ENCODE peak calls at places on chromosome 2, in four cellular contexts. C is mammary epithelial cell, X is brain microvascular endothelial cell, F is hepatocyte. L is an unnamed sample.

GRCh38 chr2:37625781-37626548 is 45.5 kb downstream of the CDC42EP3 start:
- DNase-seq in X (no peak), C (no peak), F (no peak), L (no peak)

GRCh38 chr2:164898475-164898874 is 56.9 kb downstream of the SLC38A11 start:
- DNase-seq in F (peak; percentile 62), X (peak; percentile 97), C (no peak), L (no peak)

GRCh38 chr2:101109451-101110140 is 41.6 kb downstream of the TBC1D8 start:
- DNase-seq in F (no peak), X (no peak), C (no peak), L (no peak)

GRCh38 chr2:196587739-196588138 is 51.8 kb upstream of the CCDC150 start:
- DNase-seq in C (no peak), X (no peak), F (no peak), L (no peak)

GRCh38 chr2:126857502-126857901 is 41.2 kb upstream of the TEX51 start:
- DNase-seq in F (no peak), C (no peak), X (no peak), L (no peak)

GRCh38 chr2:133569416-133569815 is 1.2 kb upstream of the NCKAP5 start:
- DNase-seq in C (no peak), F (no peak), X (no peak), L (no peak)

GRCh38 chr2:158931577-158931976 is 36.9 kb upstream of the TANC1 start:
- DNase-seq in C (peak; percentile 62), X (peak; percentile 80), F (no peak), L (no peak)

GRCh38 chr2:162106146-162106551 is 32.1 kb upstream of the DPP4 start:
- DNase-seq in F (no peak), X (no peak), C (peak; percentile 48), L (no peak)

GRCh38 chr2:95231723-95232122 is 24.4 kb downstream of the ZNF892 start:
- DNase-seq in F (peak; percentile 55), C (peak; percentile 57), X (peak; percentile 44), L (peak; percentile 54)

GRCh38 chr2:159904565-159905281 is 106.7 kb upstream of the CD302 start:
- DNase-seq in C (no peak), F (peak; percentile 80), X (no peak), L (no peak)

GRCh38 chr2:43818761-43819160 is 19.9 kb downstream of the ABCG5 start:
- DNase-seq in C (no peak), F (peak; percentile 75), X (peak; percentile 71), L (no peak)

GRCh38 chr2:71224457-71224856 is 2.4 kb downstream of the PAIP2B start:
- DNase-seq in C (no peak), X (no peak), F (no peak), L (no peak)

GRCh38 chr2:44277541-44277940 is 2.3 kb downstream of the SLC3A1 start:
- DNase-seq in X (no peak), C (no peak), F (no peak), L (no peak)

GRCh38 chr2:234249873-234250272 is 199.4 kb downstream of the SPP2 start:
- DNase-seq in C (peak; percentile 96), X (peak; percentile 54), F (no peak), L (peak; percentile 84)

GRCh38 chr2:180910831-180911665 is 69.4 kb upstream of the UBE2E3 start:
- DNase-seq in C (peak; percentile 3), F (no peak), X (no peak), L (no peak)

GRCh38 chr2:160427629-160428424 is 65.8 kb downstream of the RBMS1 start:
- DNase-seq in F (no peak), X (peak; percentile 63), C (peak; percentile 49), L (no peak)

GRCh38 chr2:116718451-116718850 is 1096.0 kb upstream of the DDX18 start:
- DNase-seq in F (no peak), C (no peak), X (no peak), L (no peak)

GRCh38 chr2:233314180-233314579 is 6.6 kb downstream of the SAG start:
- DNase-seq in C (no peak), X (no peak), F (no peak), L (no peak)

DNA sequence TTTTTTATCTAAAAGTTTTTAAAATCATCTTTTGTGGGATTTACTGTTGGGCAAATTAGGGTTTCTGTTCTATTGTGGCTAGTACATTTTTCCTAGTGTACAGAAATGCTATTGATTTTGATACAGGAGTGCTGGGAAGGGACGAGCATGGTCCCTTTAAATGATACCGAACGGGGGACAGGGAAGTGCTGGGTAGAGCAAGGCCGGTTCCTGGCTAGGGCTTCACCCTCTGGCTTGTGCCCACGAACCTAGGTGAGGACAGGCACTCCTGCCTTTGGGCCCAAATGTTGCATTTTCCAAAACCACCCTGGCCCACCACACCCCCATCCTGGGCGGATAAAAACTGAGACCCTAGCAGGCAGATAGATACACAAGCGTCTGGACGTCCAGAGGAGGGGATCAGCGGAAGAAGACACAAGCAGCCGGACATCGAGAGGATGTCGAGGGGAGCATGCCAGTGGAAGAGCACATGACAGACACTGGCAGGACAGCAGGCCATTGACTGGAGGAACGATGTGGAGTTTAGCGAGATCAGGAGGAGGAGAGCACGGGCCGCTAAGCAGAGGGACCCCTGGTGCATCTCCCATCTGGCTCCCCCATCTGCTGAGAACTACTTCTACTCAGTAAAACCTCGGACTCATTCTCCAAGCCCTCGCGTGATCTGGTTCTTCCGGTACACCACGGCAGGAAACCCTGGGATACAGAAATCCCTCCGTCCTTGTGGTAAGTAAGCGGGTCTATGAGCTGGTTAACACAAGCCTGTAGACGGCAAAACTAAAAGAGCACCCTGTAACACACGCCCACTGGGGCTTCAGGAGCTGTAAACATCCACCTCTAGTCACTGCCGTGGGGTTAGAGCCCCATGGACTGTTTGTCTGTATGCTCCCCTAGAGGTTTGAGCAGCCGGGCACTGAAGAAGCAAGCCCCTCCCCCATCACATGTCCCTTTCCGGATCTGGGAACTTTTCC is 13.5 kb upstream of the CALCRL start:
- DNase-seq in X (no peak), F (peak; percentile 70), C (no peak), L (no peak)
- TF ChIP-seq CTCF in X (no peak), F (no peak), C (no peak), L (no peak)

GRCh38 chr2:96530144-96530430 is 6.5 kb upstream of the ARID5A start:
- DNase-seq in X (no peak), C (no peak), F (no peak), L (no peak)

GRCh38 chr2:96530474-96531357 is 5.8 kb upstream of the ARID5A start:
- DNase-seq in F (no peak), X (no peak), C (no peak), L (no peak)

GRCh38 chr2:96531872-96532505 is 4.6 kb upstream of the ARID5A start:
- DNase-seq in F (peak; percentile 97), X (peak; percentile 99), C (peak; percentile 99), L (peak; percentile 98)

GRCh38 chr2:96532641-96533291 is 3.8 kb upstream of the ARID5A start:
- DNase-seq in C (no peak), F (no peak), X (no peak), L (no peak)

DNA sequence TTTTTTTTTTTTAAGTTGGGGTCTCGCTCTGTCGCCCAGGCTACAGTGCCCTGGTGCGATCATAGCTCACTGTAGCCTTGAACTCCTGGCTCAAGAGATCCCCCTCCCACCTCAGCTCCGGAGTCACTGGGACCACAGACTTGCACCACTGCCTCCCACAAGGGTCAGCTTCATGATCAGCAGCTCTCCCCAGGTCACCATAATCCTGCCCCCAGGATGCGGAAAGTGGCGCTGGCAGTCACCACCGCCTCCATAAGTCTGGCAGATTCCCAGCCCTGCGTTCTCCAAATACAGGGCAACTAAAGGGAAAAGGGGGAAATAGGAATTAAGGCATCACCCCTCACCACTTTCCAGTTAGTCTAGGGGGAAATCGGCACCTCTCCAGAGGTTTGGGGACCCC is 5.2 kb upstream of the ARID5A start:
- DNase-seq in C (no peak), X (no peak), F (no peak), L (no peak)
- H3K4me3 ChIP-seq in C (no peak overlapping the region), X (no peak overlapping the region), F (no peak overlapping the region), L (no peak overlapping the region)

GRCh38 chr2:170967553-170967952 is 38.5 kb downstream of the GORASP2 start:
- DNase-seq in X (no peak), C (no peak), F (no peak), L (no peak)
- H3K36me3 ChIP-seq in X (peaks cover 58% of the 10 kb centered on the region), C (peaks cover 14% of the 10 kb centered on the region), F (peaks cover 3% of the 10 kb centered on the region), L (peaks cover 1% of the 10 kb centered on the region)

GRCh38 chr2:42769583-42770287 is 5.8 kb upstream of the OXER1 start:
- DNase-seq in F (no peak), C (no peak), X (no peak), L (no peak)

GRCh38 chr2:42768706-42769256 is 4.8 kb upstream of the OXER1 start:
- DNase-seq in C (no peak), X (no peak), F (no peak), L (no peak)

GRCh38 chr2:42767899-42768705 is 4.2 kb upstream of the OXER1 start:
- DNase-seq in C (no peak), F (no peak), X (no peak), L (no peak)

GRCh38 chr2:42771546-42772153 is 7.7 kb upstream of the OXER1 start:
- DNase-seq in X (no peak), C (no peak), F (no peak), L (no peak)

DNA sequence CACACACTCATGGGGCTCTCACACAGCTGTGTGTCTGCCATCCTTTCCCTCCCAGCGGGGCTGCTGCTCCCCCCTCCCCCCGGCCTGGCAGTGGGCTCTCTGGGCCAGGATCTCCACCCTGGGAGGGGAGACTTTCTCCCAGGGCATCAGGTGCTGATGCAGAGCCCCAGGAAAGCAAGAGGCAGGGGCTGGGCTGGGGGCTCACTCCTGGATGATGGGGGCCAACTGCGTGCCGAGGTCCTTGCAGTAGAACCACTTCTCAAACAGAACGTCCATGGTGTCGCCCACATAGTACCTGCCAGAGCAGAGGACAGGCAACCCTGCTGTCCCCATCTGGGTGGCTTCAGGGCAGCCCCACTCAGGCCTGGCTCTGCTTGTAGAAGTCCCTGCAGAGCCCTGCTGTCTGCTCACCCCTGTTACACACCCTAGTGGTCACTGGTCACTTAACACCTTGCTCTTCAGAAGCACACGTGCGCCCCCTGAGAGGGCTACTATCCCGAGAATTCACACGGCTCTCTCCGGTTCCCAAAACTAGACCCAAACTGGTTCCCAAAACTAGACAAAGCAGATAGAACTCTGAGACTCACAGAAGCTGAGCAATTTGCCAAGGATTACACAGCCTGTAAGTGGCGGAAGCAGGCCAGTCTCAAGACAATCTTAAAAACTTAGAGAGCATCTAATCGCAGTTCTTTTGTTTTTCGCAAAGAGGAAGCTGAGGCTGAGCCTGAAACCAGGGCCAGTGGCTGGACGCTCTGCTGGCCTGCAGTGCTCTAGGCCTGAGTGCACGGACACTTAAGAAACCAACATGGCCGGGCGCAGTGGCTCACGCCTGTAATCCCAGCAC is 6.6 kb upstream of the OXER1 start:
- DNase-seq in X (peak; percentile 24), C (peak; percentile 4), F (peak; percentile 45), L (no peak)
- TF ChIP-seq CTCF in X (peak; percentile 70), C (no peak), F (peak; percentile 31), L (peak; percentile 61)

GRCh38 chr2:203871371-203871983 is 3.9 kb downstream of the CTLA4 start:
- DNase-seq in C (no peak), X (no peak), F (no peak), L (no peak)
- H3K4me3 ChIP-seq in C (no peak overlapping the region), X (no peak overlapping the region), F (no peak overlapping the region), L (no peak overlapping the region)

GRCh38 chr2:105294844-105295481 is 34.6 kb downstream of the TGFBRAP1 start:
- DNase-seq in X (peak; percentile 77), C (peak; percentile 63), F (peak; percentile 80), L (no peak)
- H3K36me3 ChIP-seq in X (peaks cover 8% of the 10 kb centered on the region), C (peaks cover 3% of the 10 kb centered on the region), F (no peaks in the 10 kb centered on the region), L (peaks cover 2% of the 10 kb centered on the region)

GRCh38 chr2:22991844-22992243 is 393.1 kb upstream of the KLHL29 start:
- DNase-seq in F (no peak), C (no peak), X (no peak), L (no peak)
- TF ChIP-seq CTCF in F (peak; percentile 10), C (no peak), X (no peak), L (no peak)

L was measured in kidney epithelial cell.